ENCODE peak calls at places on chromosomes 2 and 18, in eight cellular contexts. V is mesendoderm, H is fibroblast of lung, P is HCT116, J is astrocyte, I is PC-3, D is MM.1S, N is HepG2. W is an unnamed sample.

GRCh38 chr18:1094408-1094807 is 189.7 kb downstream of the ADCYAP1 start:
- DNase-seq in V (no peak), H (no peak), P (no peak), J (peak; percentile 83), I (peak; percentile 76), D (no peak), N (no peak), W (no peak)

GRCh38 chr2:110638976-110639695 is 38.7 kb downstream of the BUB1 start:
- DNase-seq in V (no peak), H (no peak), P (no peak), J (no peak), I (no peak), D (no peak), N (no peak), W (no peak)

GRCh38 chr2:166344286-166345113 is 31.2 kb downstream of the SCN9A start:
- DNase-seq in V (peak; percentile 3), H (peak; percentile 37), P (no peak), J (peak; percentile 88), I (no peak), D (peak; percentile 14), N (peak; percentile 70), W (no peak)

GRCh38 chr2:23183733-23184132 is 201.2 kb upstream of the KLHL29 start:
- DNase-seq in V (no peak), H (no peak), P (no peak), J (no peak), I (no peak), D (no peak), N (no peak), W (no peak)

GRCh38 chr2:132830321-132830720 is 160.3 kb upstream of the LYPD1 start:
- DNase-seq in V (peak; percentile 85), H (no peak), P (no peak), J (no peak), I (no peak), D (no peak), N (no peak), W (no peak)

GRCh38 chr2:60567919-60568874 is 14.7 kb upstream of the BCL11A start:
- DNase-seq in V (no peak), H (no peak), P (no peak), J (no peak), I (no peak), D (no peak), N (no peak), W (no peak)

GRCh38 chr2:10665833-10666232 is 23.9 kb downstream of the NOL10 start:
- DNase-seq in V (no peak), H (no peak), P (no peak), J (no peak), I (no peak), D (no peak), N (no peak), W (no peak)

GRCh38 chr2:11532434-11533055 is 1.3 kb upstream of the GREB1 start:
- DNase-seq in V (no peak), H (peak; percentile 48), P (no peak), J (peak; percentile 70), I (peak; percentile 31), D (no peak), N (no peak), W (no peak)

GRCh38 chr2:205133544-205133943 is 548.8 kb upstream of the NRP2 start:
- DNase-seq in V (no peak), H (peak; percentile 26), P (no peak), J (no peak), I (no peak), D (no peak), N (no peak), W (no peak)

GRCh38 chr18:9204659-9205058 is 68.1 kb downstream of the ANKRD12 start:
- DNase-seq in V (peak; percentile 3), H (no peak), P (no peak), J (no peak), I (no peak), D (no peak), N (no peak), W (no peak)

GRCh38 chr2:16630463-16630862 is 35.2 kb downstream of the CYRIA start:
- DNase-seq in V (no peak), H (no peak), P (no peak), J (no peak), I (no peak), D (no peak), N (no peak), W (no peak)

GRCh38 chr2:129806317-129806716 is 173.1 kb upstream of the RAB6C start:
- DNase-seq in V (peak; percentile 92), H (no peak), P (no peak), J (no peak), I (no peak), D (no peak), N (no peak), W (no peak)

GRCh38 chr18:76369791-76370555 is 125.1 kb downstream of the ZNF516 start:
- DNase-seq in V (no peak), H (no peak), P (no peak), J (no peak), I (no peak), D (no peak), N (no peak), W (no peak)

GRCh38 chr2:46471-47345 is at the start of gene FAM110C:
- DNase-seq in V (peak; percentile 65), H (peak; percentile 22), P (no peak), J (peak; percentile 4), I (peak; percentile 74), D (no peak), N (peak; percentile 48), W (peak; percentile 92)

GRCh38 chr18:49814147-49814499 is 790 bp upstream of the ACAA2 start:
- DNase-seq in V (peak; percentile 71), H (peak; percentile 72), P (no peak), J (peak; percentile 62), I (peak; percentile 16), D (peak; percentile 41), N (peak; percentile 23), W (no peak)

GRCh38 chr18:69444221-69444620 is 43.5 kb downstream of the DOK6 start:
- DNase-seq in V (no peak), H (peak; percentile 4), P (no peak), J (peak; percentile 20), I (no peak), D (no peak), N (no peak), W (no peak)

GRCh38 chr2:64727843-64728463 is 74.2 kb upstream of the SERTAD2 start:
- DNase-seq in V (peak; percentile 66), H (no peak), P (no peak), J (no peak), I (no peak), D (peak; percentile 36), N (no peak), W (no peak)

GRCh38 chr2:197148401-197148800 is 162.2 kb downstream of the ANKRD44 start:
- DNase-seq in V (no peak), H (no peak), P (no peak), J (no peak), I (no peak), D (no peak), N (no peak), W (no peak)

GRCh38 chr2:219643084-219643473 is 15.6 kb downstream of the SLC4A3 start:
- DNase-seq in V (no peak), H (no peak), P (no peak), J (no peak), I (no peak), D (no peak), N (no peak), W (no peak)

GRCh38 chr2:219641390-219642063 is 14.1 kb downstream of the SLC4A3 start:
- DNase-seq in V (no peak), H (no peak), P (no peak), J (no peak), I (no peak), D (no peak), N (no peak), W (no peak)

GRCh38 chr2:219642465-219643083 is 15.1 kb downstream of the SLC4A3 start:
- DNase-seq in V (peak; percentile 97), H (peak; percentile 95), P (peak; percentile 88), J (peak; percentile 88), I (peak; percentile 97), D (peak; percentile 93), N (peak; percentile 93), W (peak; percentile 93)

GRCh38 chr2:219643788-219644398 is 16.5 kb downstream of the SLC4A3 start:
- DNase-seq in V (peak; percentile 76), H (no peak), P (no peak), J (no peak), I (no peak), D (no peak), N (no peak), W (no peak)

DNA sequence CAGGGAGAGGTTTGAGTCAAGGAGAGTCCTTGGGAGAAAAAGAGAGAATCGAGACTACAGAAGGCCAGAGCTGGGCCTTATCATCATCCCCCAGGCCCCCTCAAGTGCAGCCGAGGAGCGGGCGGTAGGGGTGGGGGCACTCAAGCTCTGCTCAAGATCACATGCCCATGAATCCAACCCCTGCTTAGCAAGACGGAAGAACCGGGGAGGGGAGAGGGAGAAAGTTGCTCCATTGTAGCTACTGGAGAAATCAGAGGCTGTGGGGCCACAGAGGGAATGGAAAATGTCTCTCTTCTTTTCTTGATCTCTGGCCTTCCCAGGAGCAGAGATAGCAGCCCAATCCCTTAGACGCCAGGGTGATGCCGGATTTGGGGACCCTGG is 14.6 kb downstream of the SLC4A3 start:
- DNase-seq in V (no peak), H (no peak), P (no peak), J (no peak), I (no peak), D (no peak), N (no peak), W (no peak)
- H3K4me1 ChIP-seq in V (peaks cover 7% of the 10 kb centered on the region), H (peaks cover 9% of the 10 kb centered on the region), P (peaks cover 24% of the 10 kb centered on the region), J (peaks cover 22% of the 10 kb centered on the region), I (peaks cover 27% of the 10 kb centered on the region), D (no peaks in the 10 kb centered on the region), N (peaks cover 29% of the 10 kb centered on the region), W (no peaks in the 10 kb centered on the region)

GRCh38 chr2:192011196-192011595 is 164.3 kb upstream of the CAVIN2 start:
- DNase-seq in V (no peak), H (peak; percentile 64), P (no peak), J (peak; percentile 70), I (no peak), D (no peak), N (no peak), W (no peak)
- H3K9ac ChIP-seq in V (no peak overlapping the region), H (no peak overlapping the region), P (no peak overlapping the region), J (no peak overlapping the region), I (no peak overlapping the region), D (no peak overlapping the region), N (no peak overlapping the region), W (no peak overlapping the region)

DNA sequence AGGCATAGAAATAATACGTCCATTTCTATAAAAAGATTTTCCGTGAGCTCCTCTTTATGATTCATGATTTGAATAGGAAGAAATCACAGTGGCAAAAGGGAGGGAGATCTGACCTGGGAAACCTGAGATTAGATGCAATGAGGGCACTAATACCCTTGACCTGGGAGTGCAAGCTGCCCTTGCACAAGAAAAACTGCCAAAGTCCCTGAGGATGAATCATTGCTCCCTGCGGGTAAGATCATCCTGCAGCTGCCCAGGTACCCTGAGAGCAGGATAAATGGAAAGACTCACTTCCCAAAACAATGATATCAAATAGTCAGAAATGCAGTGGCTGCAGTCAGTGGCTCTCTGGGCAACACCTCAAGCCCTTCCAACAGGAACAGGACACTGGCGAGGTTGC is 11.6 kb downstream of the FHL2 start:
- DNase-seq in V (no peak), H (no peak), P (no peak), J (no peak), I (peak; percentile 79), D (no peak), N (no peak), W (no peak)
- H3K36me3 ChIP-seq in V (no peaks in the 10 kb centered on the region), H (peaks cover 23% of the 10 kb centered on the region), P (peaks cover 43% of the 10 kb centered on the region), J (peaks cover 63% of the 10 kb centered on the region), I (peaks cover 61% of the 10 kb centered on the region), D (no peaks in the 10 kb centered on the region), N (peaks cover 9% of the 10 kb centered on the region), W (no peaks in the 10 kb centered on the region)

GRCh38 chr2:152473151-152473857 is 138.3 kb downstream of the FMNL2 start:
- DNase-seq in V (no peak), H (no peak), P (no peak), J (no peak), I (peak; percentile 85), D (no peak), N (peak; percentile 51), W (no peak)
- H3K4me1 ChIP-seq in V (peaks cover 8% of the 10 kb centered on the region), H (no peaks in the 10 kb centered on the region), P (no peaks in the 10 kb centered on the region), J (peaks cover 7% of the 10 kb centered on the region), I (peaks cover 63% of the 10 kb centered on the region), D (peaks cover 13% of the 10 kb centered on the region), N (peaks cover 92% of the 10 kb centered on the region), W (peaks cover 4% of the 10 kb centered on the region)

W was measured in colonic mucosa.